ENCODE peak calls at places on chromosomes 1 and 21, in six cellular contexts. Z is left lung; J is GM23248; M is cardiac fibroblast; U is naive thymus-derived CD4-positive, alpha-beta T cell; X is fibroblast of pulmonary artery. I is an unnamed sample.

GRCh38 chr21:15219866-15220265 is 155.1 kb upstream of the NRIP1 start:
- DNase-seq in X (no peak), J (no peak), M (no peak), U (no peak), Z (no peak), I (no peak)

GRCh38 chr21:31730687-31731111 is 1.2 kb downstream of the SCAF4 start:
- DNase-seq in M (peak), J (peak), U (no peak), Z (no peak), X (peak), I (no peak)

GRCh38 chr1:243364866-243365265 is 109.0 kb downstream of the SDCCAG8 start:
- DNase-seq in X (no peak), J (no peak), M (no peak), Z (no peak), U (no peak), I (no peak)

GRCh38 chr1:112714313-112715263 is 544 bp downstream of the PPM1J start:
- DNase-seq in J (peak), M (no peak), X (no peak), U (no peak), Z (peak), I (no peak)

GRCh38 chr1:241606544-241606943 is 33.6 kb downstream of the CHML start:
- DNase-seq in Z (no peak), J (no peak), X (no peak), M (no peak), U (no peak), I (no peak)

GRCh38 chr1:43253876-43254275 is 15.9 kb upstream of the TMEM125 start:
- DNase-seq in Z (no peak), U (no peak), X (no peak), M (no peak), J (no peak), I (no peak)

GRCh38 chr1:169784102-169784501 is 10.6 kb downstream of the METTL18 start:
- DNase-seq in Z (no peak), M (no peak), U (no peak), J (no peak), X (no peak), I (no peak)

GRCh38 chr1:15765495-15766194 is 7.0 kb downstream of the FBLIM1 start:
- DNase-seq in X (peak), U (no peak), M (peak), J (peak), Z (no peak), I (no peak)

GRCh38 chr1:19169642-19170041 is 40.4 kb downstream of the UBR4 start:
- DNase-seq in Z (no peak), J (peak), M (no peak), X (no peak), U (no peak), I (no peak)

GRCh38 chr21:26845066-26845749 is at the start of gene ADAMTS1:
- DNase-seq in Z (peak), X (peak), U (no peak), M (peak), J (peak), I (no peak)

GRCh38 chr1:113811353-113811887 is 856 bp downstream of the RSBN1 start:
- DNase-seq in U (peak), X (peak), J (peak), M (peak), Z (no peak), I (no peak)

GRCh38 chr1:196464545-196464944 is 143.7 kb downstream of the KCNT2 start:
- DNase-seq in X (no peak), J (peak), U (no peak), M (peak), Z (no peak), I (no peak)

GRCh38 chr1:34125721-34126380 is 39.2 kb downstream of the CSMD2 start:
- DNase-seq in Z (no peak), X (no peak), U (no peak), J (peak), M (no peak), I (no peak)

GRCh38 chr1:87117761-87118160 is 203.3 kb downstream of the HS2ST1 start:
- DNase-seq in Z (no peak), U (no peak), X (peak), J (no peak), M (no peak), I (no peak)

GRCh38 chr1:59892836-59893811 is 33.4 kb downstream of the CYP2J2 start:
- DNase-seq in M (no peak), U (no peak), Z (no peak), X (no peak), J (no peak), I (peak)

GRCh38 chr1:46133946-46134345 is 1.5 kb upstream of the PIK3R3 start:
- DNase-seq in Z (no peak), U (no peak), M (no peak), J (no peak), X (no peak), I (no peak)

GRCh38 chr1:24321712-24322635 is 2.8 kb downstream of the GRHL3 start:
- DNase-seq in M (peak), Z (peak), J (peak), U (peak), X (peak), I (no peak)

GRCh38 chr1:214505134-214505533 is 46.3 kb downstream of the PTPN14 start:
- DNase-seq in J (no peak), U (no peak), X (no peak), Z (no peak), M (no peak), I (no peak)

GRCh38 chr1:119327066-119327435 is 41.5 kb upstream of the HAO2 start:
- DNase-seq in J (no peak), U (no peak), M (no peak), Z (no peak), X (no peak), I (no peak)

GRCh38 chr1:23376890-23377811 is 7.5 kb upstream of the ZNF436 start:
- DNase-seq in X (peak), U (no peak), M (peak), Z (no peak), J (peak), I (peak)

GRCh38 chr1:203048555-203049051 is 22.3 kb downstream of the PPFIA4 start:
- DNase-seq in M (no peak), X (no peak), Z (no peak), J (no peak), U (no peak), I (no peak)
- H3K4me3 ChIP-seq in M (no peak), X (no peak), Z (no peak), J (no peak), U (no peak), I (no peak)

DNA sequence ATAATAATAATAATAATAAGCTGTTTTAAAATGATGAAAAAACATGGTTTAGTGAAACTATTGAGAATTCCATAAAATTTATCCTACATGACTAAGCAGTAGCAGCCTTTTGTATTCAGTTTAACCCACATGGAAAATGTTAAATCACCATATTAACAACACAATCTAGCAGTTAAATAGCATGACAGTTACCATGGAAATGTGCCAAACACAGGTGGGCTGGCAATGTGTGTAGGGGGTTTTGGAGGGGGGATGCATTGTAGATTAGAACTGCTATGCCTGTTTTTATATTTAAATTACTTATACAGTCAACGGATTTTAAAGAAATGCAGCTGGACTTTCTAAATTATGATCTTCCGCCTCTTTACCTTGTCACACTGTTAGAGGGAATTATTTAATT is 480.3 kb upstream of the DEPDC1 start:
- DNase-seq in U (no peak), Z (no peak), M (no peak), X (no peak), J (no peak), I (no peak)
- H3K4me3 ChIP-seq in U (no peak), Z (no peak), M (no peak), X (no peak), J (no peak), I (no peak)

DNA sequence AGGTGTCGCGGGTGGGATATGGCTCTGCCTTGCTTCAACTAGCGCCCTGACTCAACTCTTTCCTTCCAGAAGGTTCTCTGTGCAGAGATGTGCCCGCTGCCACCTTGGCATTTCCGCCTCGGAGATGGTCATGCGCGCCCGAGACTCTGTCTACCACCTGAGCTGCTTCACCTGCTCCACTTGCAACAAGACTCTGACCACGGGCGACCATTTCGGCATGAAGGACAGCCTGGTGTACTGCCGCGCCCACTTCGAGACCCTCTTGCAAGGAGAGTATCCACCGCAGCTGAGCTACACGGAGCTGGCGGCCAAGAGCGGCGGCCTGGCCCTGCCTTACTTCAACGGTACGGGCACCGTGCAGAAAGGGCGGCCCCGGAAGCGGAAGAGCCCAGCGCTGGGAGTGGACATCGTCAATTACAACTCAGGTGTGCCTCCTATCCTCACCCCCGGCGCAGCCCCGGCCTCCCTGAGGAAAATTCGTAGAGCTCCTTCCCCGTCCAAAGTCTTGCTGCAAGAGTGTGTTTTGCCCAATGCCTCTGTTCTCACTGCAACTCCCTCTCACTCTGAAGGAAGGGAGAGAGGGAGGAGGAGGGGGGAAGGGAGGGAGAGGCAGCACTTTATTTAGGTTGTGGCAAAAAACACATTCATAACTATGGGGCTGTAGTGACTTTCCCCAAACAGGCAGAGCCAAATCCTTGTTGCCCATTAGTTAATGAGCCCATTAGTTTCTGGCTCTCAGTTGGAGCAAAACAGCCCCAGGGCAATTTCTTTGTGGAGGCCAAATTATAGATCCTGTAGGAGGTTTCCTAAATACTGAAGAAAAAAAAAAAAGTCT is 4.3 kb downstream of the LHX9 start:
- DNase-seq in J (no peak), U (no peak), X (no peak), M (no peak), Z (peak), I (no peak)
- H3K4me3 ChIP-seq in J (no peak), U (no peak), X (no peak), M (no peak), Z (no peak), I (no peak)

GRCh38 chr1:1435094-1435903 is at the start of gene VWA1:
- DNase-seq in M (peak), Z (peak), U (peak), X (peak), J (peak), I (no peak)

GRCh38 chr1:1435911-1436633 is 582 bp downstream of the VWA1 start:
- DNase-seq in U (no peak), J (no peak), X (no peak), M (no peak), Z (peak), I (no peak)

GRCh38 chr1:1437033-1437903 is 1.8 kb downstream of the VWA1 start:
- DNase-seq in X (no peak), M (no peak), J (no peak), Z (peak), U (no peak), I (no peak)

GRCh38 chr1:1437904-1438376 is 2.5 kb downstream of the VWA1 start:
- DNase-seq in X (no peak), Z (peak), M (no peak), J (peak), U (no peak), I (no peak)

GRCh38 chr1:1436634-1437032 is 1.1 kb downstream of the VWA1 start:
- DNase-seq in Z (no peak), X (no peak), U (no peak), M (no peak), J (no peak), I (no peak)
- H3K4me3 ChIP-seq in Z (peak), X (peak), U (no peak), M (no peak), J (no peak), I (peak)

GRCh38 chr1:147072371-147073061 is 99.8 kb downstream of the PRKAB2 start:
- DNase-seq in Z (peak), U (no peak), M (no peak), J (peak), X (no peak), I (no peak)

GRCh38 chr1:147077081-147077480 is 95.2 kb downstream of the PRKAB2 start:
- DNase-seq in Z (no peak), M (no peak), X (no peak), U (no peak), J (no peak), I (no peak)

GRCh38 chr1:147073062-147073432 is 99.2 kb downstream of the PRKAB2 start:
- DNase-seq in X (no peak), J (no peak), U (no peak), Z (no peak), M (no peak), I (no peak)

GRCh38 chr1:147076442-147076841 is 95.8 kb downstream of the PRKAB2 start:
- DNase-seq in J (no peak), Z (no peak), X (no peak), M (no peak), U (no peak), I (peak)

DNA sequence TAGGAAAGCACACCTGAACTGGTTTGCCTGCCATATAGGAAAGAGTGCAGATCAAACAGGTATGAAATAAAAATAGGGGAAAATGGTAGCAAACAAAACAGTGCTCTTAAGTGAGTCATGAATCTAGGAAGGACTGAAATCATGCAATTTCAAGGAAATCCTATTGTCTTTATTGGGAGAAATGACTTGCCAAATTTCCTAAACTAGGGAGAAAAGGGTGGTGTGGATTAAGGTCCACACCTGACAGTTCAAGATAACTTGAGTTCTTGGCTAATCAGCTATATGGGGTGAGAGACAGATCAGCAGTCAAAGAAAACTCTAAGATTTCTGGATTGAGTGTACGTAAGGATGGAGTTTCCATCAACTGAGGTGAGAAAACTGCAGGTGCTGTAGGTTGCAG is 101.1 kb downstream of the PRKAB2 start:
- DNase-seq in X (no peak), Z (no peak), M (no peak), J (no peak), U (no peak), I (no peak)
- H3K4me3 ChIP-seq in X (no peak), Z (no peak), M (no peak), J (no peak), U (no peak), I (no peak)

GRCh38 chr1:27503961-27504587 is 14.1 kb upstream of the WASF2 start:
- DNase-seq in Z (no peak), J (peak), X (peak), M (no peak), U (no peak), I (no peak)

GRCh38 chr1:27505420-27505680 is 15.4 kb upstream of the WASF2 start:
- DNase-seq in M (no peak), Z (no peak), U (no peak), J (no peak), X (no peak), I (no peak)

GRCh38 chr1:27503033-27503432 is 13.1 kb upstream of the WASF2 start:
- DNase-seq in Z (no peak), U (no peak), M (no peak), J (no peak), X (no peak), I (no peak)

GRCh38 chr1:27506703-27507102 is 16.7 kb upstream of the WASF2 start:
- DNase-seq in Z (no peak), X (no peak), M (no peak), J (no peak), U (no peak), I (no peak)

GRCh38 chr1:27504588-27505419 is 14.8 kb upstream of the WASF2 start:
- DNase-seq in Z (no peak), M (peak), J (peak), U (no peak), X (no peak), I (no peak)
- H3K4me3 ChIP-seq in Z (no peak), M (no peak), J (no peak), U (no peak), X (no peak), I (no peak)

I was measured in LNCaP clone FGC.